ENCODE peak calls at places on chromosomes 1 and 21, in eight cellular contexts. W, N, H, M, P, L, T and E are unnamed samples.

GRCh38 chr21:16363563-16363962 is 633.8 kb downstream of the USP25 start:
- DNase-seq in T (no peak), P (no peak), L (no peak), H (no peak), N (no peak), W (no peak), M (no peak), E (peak; percentile 34)

GRCh38 chr1:8078176-8078671 is 52.1 kb upstream of the ERRFI1 start:
- DNase-seq in M (no peak), T (no peak), P (peak; percentile 65), W (no peak), N (no peak), L (peak; percentile 26), H (peak; percentile 41), E (no peak)

GRCh38 chr1:204837440-204838084 is 33.1 kb upstream of the NFASC start:
- DNase-seq in N (peak; percentile 79), M (no peak), P (peak; percentile 13), W (peak; percentile 12), T (peak; percentile 59), H (peak; percentile 76), L (peak; percentile 56), E (peak; percentile 92)

GRCh38 chr1:159952932-159953331 is 1.1 kb downstream of the SLAMF9 start:
- DNase-seq in N (no peak), W (no peak), P (no peak), T (no peak), L (no peak), M (no peak), H (no peak), E (no peak)

GRCh38 chr21:27094182-27094948 is 127.5 kb upstream of the ADAMTS5 start:
- DNase-seq in L (no peak), T (no peak), H (no peak), P (no peak), N (no peak), M (no peak), W (no peak), E (no peak)

GRCh38 chr1:67250051-67250653 is 57.5 kb upstream of the IL12RB2 start:
- DNase-seq in H (no peak), W (no peak), P (no peak), L (no peak), T (no peak), N (no peak), M (no peak), E (no peak)

GRCh38 chr1:201714542-201715276 is 114.2 kb upstream of the IPO9 start:
- DNase-seq in T (peak; percentile 57), N (no peak), M (no peak), W (peak; percentile 39), L (peak; percentile 89), H (peak; percentile 94), P (peak; percentile 57), E (peak; percentile 97)

GRCh38 chr1:224939844-224940425 is 10.5 kb downstream of the DNAH14 start:
- DNase-seq in M (no peak), L (no peak), P (no peak), T (no peak), H (peak; percentile 12), N (no peak), W (no peak), E (no peak)

GRCh38 chr1:202575906-202576653 is 134.2 kb downstream of the SYT2 start:
- DNase-seq in M (no peak), L (no peak), N (no peak), W (no peak), P (no peak), H (no peak), T (no peak), E (no peak)

GRCh38 chr1:67609572-67609939 is 75.4 kb upstream of the GADD45A start:
- DNase-seq in N (no peak), P (no peak), L (no peak), H (no peak), T (no peak), W (no peak), M (no peak), E (no peak)

GRCh38 chr21:32378956-32379355 is 13.9 kb downstream of the URB1 start:
- DNase-seq in P (no peak), T (no peak), L (no peak), N (no peak), H (no peak), M (no peak), W (no peak), E (no peak)

GRCh38 chr21:28639742-28640141 is 352.9 kb downstream of the LTN1 start:
- DNase-seq in M (no peak), H (no peak), P (no peak), N (no peak), W (no peak), L (no peak), T (no peak), E (peak; percentile 73)

GRCh38 chr1:80217377-80217986 is 1211.0 kb upstream of the ADGRL4 start:
- DNase-seq in T (peak; percentile 9), M (no peak), N (peak; percentile 5), P (no peak), H (peak; percentile 14), W (peak; percentile 65), L (peak; percentile 27), E (peak; percentile 59)

GRCh38 chr1:184945678-184946412 is 28.5 kb downstream of the NIBAN1 start:
- DNase-seq in P (no peak), H (peak; percentile 24), N (no peak), M (no peak), L (no peak), T (peak; percentile 70), W (peak; percentile 48), E (no peak)

GRCh38 chr1:84012018-84012417 is 13.1 kb upstream of the TTLL7 start:
- DNase-seq in L (no peak), W (no peak), T (no peak), M (no peak), H (no peak), N (no peak), P (no peak), E (no peak)

GRCh38 chr1:108685524-108685923 is 6.6 kb upstream of the PRPF38B start:
- DNase-seq in W (no peak), L (no peak), N (no peak), H (no peak), M (no peak), P (no peak), T (no peak), E (no peak)

GRCh38 chr1:162626733-162627132 is 5.5 kb upstream of the DDR2 start:
- DNase-seq in N (no peak), T (no peak), H (no peak), P (no peak), W (no peak), M (no peak), L (no peak), E (no peak)

GRCh38 chr1:147723691-147724323 is 36.6 kb downstream of the GJA5 start:
- DNase-seq in P (peak; percentile 54), H (no peak), N (peak; percentile 51), M (no peak), L (peak; percentile 74), T (peak; percentile 7), W (peak; percentile 38), E (peak; percentile 84)

GRCh38 chr1:156146006-156146748 is 7.2 kb upstream of the SEMA4A start:
- DNase-seq in T (peak; percentile 91), H (peak; percentile 85), N (peak; percentile 57), L (peak; percentile 86), M (peak; percentile 22), W (peak; percentile 94), P (peak; percentile 88), E (peak; percentile 96)

GRCh38 chr1:243802736-243803135 is 47.3 kb downstream of the AKT3 start:
- DNase-seq in M (no peak), P (no peak), L (no peak), T (no peak), N (no peak), H (no peak), W (no peak), E (no peak)

GRCh38 chr1:62437273-62437945 is 560 bp downstream of the USP1 start:
- DNase-seq in W (no peak), P (no peak), M (no peak), L (no peak), N (peak; percentile 18), T (peak; percentile 31), H (peak; percentile 19), E (peak; percentile 25)

GRCh38 chr1:157833155-157833554 is 8.5 kb downstream of the CD5L start:
- DNase-seq in M (no peak), T (no peak), P (no peak), W (no peak), L (no peak), N (no peak), H (no peak), E (no peak)

GRCh38 chr1:29789221-29789909 is 553.0 kb downstream of the PTPRU start:
- DNase-seq in N (no peak), H (no peak), T (no peak), W (no peak), L (no peak), P (no peak), M (no peak), E (no peak)

GRCh38 chr1:63817152-63817667 is 43.4 kb downstream of the ROR1 start:
- DNase-seq in N (no peak), P (no peak), H (no peak), T (no peak), W (no peak), L (peak; percentile 65), M (no peak), E (peak; percentile 73)

GRCh38 chr1:159949891-159950480 is 4.1 kb downstream of the SLAMF9 start:
- DNase-seq in H (no peak), W (no peak), L (no peak), P (no peak), T (peak; percentile 27), N (no peak), M (no peak), E (no peak)

GRCh38 chr1:41533016-41533730 is 48.7 kb upstream of the EDN2 start:
- DNase-seq in T (no peak), L (no peak), W (no peak), N (no peak), M (no peak), P (no peak), H (no peak), E (peak; percentile 68)

GRCh38 chr1:160360227-160360695 is 6.6 kb upstream of the NHLH1 start:
- DNase-seq in N (no peak), T (no peak), H (no peak), W (no peak), P (no peak), M (no peak), L (no peak), E (no peak)

GRCh38 chr1:150798509-150798908 is 9.6 kb downstream of the CTSK start:
- DNase-seq in L (no peak), P (no peak), M (no peak), H (no peak), N (no peak), T (no peak), W (no peak), E (no peak)

GRCh38 chr1:94540440-94541174 is 952 bp downstream of the F3 start:
- DNase-seq in N (no peak), W (no peak), M (no peak), L (no peak), P (peak; percentile 20), T (no peak), H (no peak), E (no peak)